ENCODE peak calls at places on chromosomes 1 and 21, in four cellular contexts. P is K562, V is H1, W is GM12878. S is an unnamed sample.

GRCh38 chr1:94801919-94802546 is 18.1 kb upstream of the SLC44A3 start:
- DNase-seq in P (peak), V (peak), W (no peak), S (no peak)

GRCh38 chr1:160214481-160215140 is 9.4 kb downstream of the PEA15 start:
- DNase-seq in P (no peak), V (no peak), W (no peak), S (no peak)

GRCh38 chr1:244216836-244217235 is 165.8 kb downstream of the ZBTB18 start:
- DNase-seq in P (no peak), V (no peak), W (no peak), S (no peak)

GRCh38 chr1:171366099-171366498 is 52.1 kb downstream of the FMO4 start:
- DNase-seq in P (no peak), V (no peak), W (no peak), S (no peak)

GRCh38 chr1:235831148-235831547 is 35.6 kb downstream of the LYST start:
- DNase-seq in P (no peak), V (no peak), W (peak), S (no peak)

GRCh38 chr1:186620951-186621350 is 59.3 kb downstream of the PTGS2 start:
- DNase-seq in P (no peak), V (no peak), W (peak), S (no peak)

GRCh38 chr1:19384113-19384512 is 72.0 kb downstream of the SLC66A1 start:
- DNase-seq in P (peak), V (no peak), W (no peak), S (no peak)

GRCh38 chr1:154703207-154703606 is 95.2 kb upstream of the ADAR start:
- DNase-seq in P (no peak), V (no peak), W (no peak), S (no peak)

GRCh38 chr1:32743380-32744062 is 41.0 kb upstream of the SYNC start:
- DNase-seq in P (no peak), V (no peak), W (no peak), S (no peak)

GRCh38 chr1:202254454-202255252 is 61.1 kb downstream of the LGR6 start:
- DNase-seq in P (no peak), V (no peak), W (no peak), S (no peak)

GRCh38 chr1:61202854-61203603 is 120.7 kb downstream of the NFIA start:
- DNase-seq in P (no peak), V (no peak), W (no peak), S (no peak)

GRCh38 chr1:4931486-4931885 is 277.1 kb downstream of the AJAP1 start:
- DNase-seq in P (no peak), V (no peak), W (no peak), S (no peak)

GRCh38 chr1:222286039-222286438 is 261.9 kb downstream of the HHIPL2 start:
- DNase-seq in P (no peak), V (no peak), W (no peak), S (no peak)

GRCh38 chr1:225987491-225988316 is 11.4 kb downstream of the SDE2 start:
- DNase-seq in P (peak), V (no peak), W (no peak), S (no peak)

GRCh38 chr1:39105061-39105840 is 79.1 kb downstream of the NDUFS5 start:
- DNase-seq in P (peak), V (no peak), W (no peak), S (peak)
- TF ChIP-seq POLR2A in P (no peak), V (no peak), W (peak), S (peak)

GRCh38 chr21:46205766-46206162 is 21.5 kb upstream of the SPATC1L start:
- DNase-seq in P (no peak), V (no peak), W (no peak), S (no peak)
- TF ChIP-seq TAF1 in P (no peak), V (no peak), W (no peak), S (no peak)

GRCh38 chr1:55468438-55468837 is 253.3 kb upstream of the USP24 start:
- DNase-seq in P (no peak), V (no peak), W (no peak), S (no peak)
- TF ChIP-seq POLR2AphosphoS5 in P (no peak), V (no peak), W (no peak), S (no peak)

DNA sequence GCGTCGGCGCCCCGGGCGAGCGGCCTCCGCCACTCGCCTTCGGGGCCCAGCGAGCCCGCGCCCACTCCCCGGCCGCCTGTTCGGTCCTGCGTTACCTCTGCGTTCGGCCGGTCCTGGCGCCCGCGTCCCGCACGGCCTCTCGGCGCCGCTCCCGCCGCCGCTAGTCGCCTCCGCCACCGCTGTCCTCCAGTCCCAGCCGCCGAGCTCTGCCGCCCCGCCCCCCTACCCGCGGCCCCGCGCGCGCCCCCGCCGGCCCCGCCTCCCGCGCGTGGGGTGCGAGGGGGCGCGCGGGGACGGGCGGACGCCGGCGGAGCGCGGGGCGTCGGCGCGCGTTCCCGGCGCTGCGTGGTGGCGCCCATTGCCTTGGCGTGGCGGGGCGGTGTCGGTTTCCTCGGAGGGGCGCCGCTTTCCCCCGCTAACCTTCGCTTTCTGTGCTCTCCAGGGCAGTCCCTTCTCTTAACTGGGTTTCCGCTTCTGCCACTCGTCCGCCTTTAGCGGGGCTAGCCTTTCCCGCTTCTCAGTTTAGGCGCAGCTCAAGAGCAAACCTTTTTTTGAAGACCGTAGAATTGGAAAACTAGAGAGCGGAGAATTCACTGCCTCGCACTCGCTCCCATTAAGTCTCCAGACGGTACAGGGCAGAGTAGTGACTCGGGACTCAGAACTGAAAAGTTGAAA is at the start of gene HP1BP3:
- DNase-seq in P (peak), V (peak), W (no peak), S (peak)
- TF ChIP-seq POLR2A in P (peak), V (no peak), W (peak), S (peak)

GRCh38 chr1:69673301-69673700 is 105.6 kb downstream of the LRRC7 start:
- DNase-seq in P (no peak), V (no peak), W (no peak), S (no peak)

DNA sequence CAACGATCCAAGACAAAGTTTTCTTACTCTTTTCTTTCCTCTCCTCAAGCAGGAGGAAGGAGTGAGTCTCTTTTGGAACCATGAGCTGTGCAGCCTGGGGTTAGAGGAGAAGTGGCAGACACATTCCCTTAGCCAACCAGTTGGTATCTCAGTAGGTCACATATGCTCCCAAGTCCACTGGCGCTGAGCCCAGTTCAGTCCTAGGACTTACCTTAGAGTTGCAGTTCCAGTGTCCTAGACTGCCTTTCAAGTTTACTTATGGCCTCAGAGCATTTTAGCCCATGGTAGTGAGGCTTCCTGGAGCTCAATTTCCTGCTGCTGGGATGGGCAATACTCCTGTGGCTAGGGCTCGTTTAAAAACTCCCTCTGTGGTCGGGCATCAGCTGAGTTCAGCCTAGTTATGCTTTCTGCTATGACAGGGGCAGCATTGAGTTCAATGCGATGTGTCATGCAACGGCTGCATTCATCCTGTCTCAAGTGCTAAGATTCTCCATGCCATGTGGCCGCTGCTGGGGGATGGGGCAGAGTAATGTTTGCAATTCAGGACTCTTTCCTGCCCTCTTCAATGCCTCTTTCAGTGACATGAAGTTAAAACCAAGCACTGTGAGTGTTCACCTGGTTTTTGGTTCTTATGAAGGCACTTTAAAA is 103.8 kb downstream of the LRRC7 start:
- DNase-seq in P (no peak), V (no peak), W (no peak), S (no peak)
- TF ChIP-seq TAF1 in P (no peak), V (no peak), W (no peak), S (no peak)

DNA sequence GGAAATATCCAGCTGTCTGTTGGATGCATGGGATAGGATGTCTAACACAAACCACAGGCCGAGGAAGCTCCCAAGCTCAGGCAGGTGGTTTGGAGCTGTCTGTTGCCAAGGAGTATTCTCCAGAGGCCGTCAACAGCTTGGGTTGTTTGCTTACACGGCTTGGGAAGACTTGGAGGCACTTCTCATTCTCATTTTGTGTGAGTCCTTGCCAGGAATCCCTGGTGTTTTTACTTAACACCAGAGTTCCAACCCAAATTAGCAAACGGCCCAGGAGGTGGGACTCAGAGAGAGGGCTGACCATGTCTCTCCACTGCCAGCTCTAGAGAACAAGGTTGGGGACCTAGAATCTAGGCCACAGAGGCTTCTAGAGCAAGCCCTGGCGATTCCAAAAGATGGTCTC is 72.7 kb upstream of the FAM20B start:
- DNase-seq in P (no peak), V (no peak), W (no peak), S (no peak)
- TF ChIP-seq POLR2AphosphoS5 in P (no peak), V (no peak), W (no peak), S (no peak)

GRCh38 chr1:234201600-234201999 is 171.7 kb upstream of the COA6 start:
- DNase-seq in P (no peak), V (no peak), W (no peak), S (no peak)
- TF ChIP-seq POLR2A in P (no peak), V (no peak), W (no peak), S (no peak)

GRCh38 chr1:218676991-218677390 is 331.9 kb downstream of the TGFB2 start:
- DNase-seq in P (no peak), V (no peak), W (no peak), S (no peak)

GRCh38 chr1:218671573-218671972 is 326.4 kb downstream of the TGFB2 start:
- DNase-seq in P (no peak), V (no peak), W (no peak), S (no peak)

GRCh38 chr1:218673170-218673569 is 328.0 kb downstream of the TGFB2 start:
- DNase-seq in P (no peak), V (no peak), W (no peak), S (no peak)

GRCh38 chr1:218670875-218671274 is 325.7 kb downstream of the TGFB2 start:
- DNase-seq in P (no peak), V (no peak), W (no peak), S (no peak)

DNA sequence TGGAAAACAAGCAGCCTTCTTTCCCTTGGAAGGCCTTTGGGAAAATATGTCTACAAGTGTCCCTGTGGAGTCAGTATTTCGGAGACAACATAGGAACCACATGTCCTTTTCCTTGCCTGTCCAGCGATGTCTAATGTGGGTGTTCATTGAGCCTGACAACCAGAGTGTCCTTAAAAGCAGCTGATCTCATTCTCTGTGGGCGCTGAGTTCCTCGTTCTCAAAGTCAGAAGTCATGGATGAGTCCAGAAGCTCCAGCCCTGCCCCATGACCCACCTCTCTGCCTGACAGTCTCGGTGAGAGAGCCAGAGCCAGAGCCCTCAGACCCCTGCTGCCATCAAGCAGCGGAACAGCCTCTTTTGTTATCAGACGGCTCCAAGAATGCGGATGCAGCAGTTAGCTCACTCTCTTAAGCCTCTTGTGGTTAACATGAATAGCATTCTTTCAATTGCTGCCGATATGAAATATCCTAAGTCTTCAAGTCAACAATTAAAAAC is 329.2 kb downstream of the TGFB2 start:
- DNase-seq in P (no peak), V (peak), W (no peak), S (no peak)
- TF ChIP-seq TAF1 in P (no peak), V (peak), W (no peak), S (no peak)